ENCODE peak calls at places on chromosomes 12 and 14, in six cellular contexts. R is IMR-90, Q is transverse colon, N is pancreas, U is GM06990, W is fibroblast of lung. L is an unnamed sample.

GRCh38 chr12:45343269-45344051 is 127.6 kb downstream of the ANO6 start:
- DNase-seq in Q (no peak), N (no peak), W (peak), U (no peak), R (peak), L (peak)

GRCh38 chr12:12779529-12779928 is 5.9 kb upstream of the APOLD1 start:
- DNase-seq in U (no peak), R (peak), W (peak), N (no peak), Q (no peak), L (peak)

GRCh38 chr14:105888784-105889665 is 362.6 kb downstream of the TMEM121 start:
- DNase-seq in R (no peak), Q (peak), W (no peak), N (no peak), U (no peak), L (no peak)

GRCh38 chr14:30431552-30431951 is 127.4 kb upstream of the G2E3 start:
- DNase-seq in R (no peak), U (no peak), W (no peak), N (no peak), Q (no peak), L (no peak)

GRCh38 chr12:67279637-67280036 is 10.5 kb downstream of the CAND1 start:
- DNase-seq in U (no peak), R (no peak), N (no peak), W (no peak), Q (no peak), L (no peak)

GRCh38 chr12:119061208-119061796 is 80.0 kb downstream of the SRRM4 start:
- DNase-seq in N (peak), R (peak), W (peak), Q (peak), U (no peak), L (peak)

GRCh38 chr12:118773956-118774723 is 207.2 kb upstream of the SRRM4 start:
- DNase-seq in R (no peak), N (no peak), U (peak), W (no peak), Q (no peak), L (no peak)

GRCh38 chr12:121992059-121992879 is 29.4 kb upstream of the BCL7A start:
- DNase-seq in R (peak), Q (no peak), N (no peak), W (peak), U (peak), L (peak)

GRCh38 chr14:73762375-73762822 is 48.2 kb upstream of the PNMA1 start:
- DNase-seq in U (peak), W (no peak), N (no peak), Q (peak), R (no peak), L (no peak)

GRCh38 chr12:70815866-70816470 is 104.6 kb downstream of the PTPRR start:
- DNase-seq in U (no peak), W (peak), R (no peak), Q (no peak), N (no peak), L (no peak)

GRCh38 chr14:68379510-68380303 is 413.2 kb downstream of the ZFP36L1 start:
- DNase-seq in N (no peak), W (peak), U (no peak), Q (peak), R (no peak), L (no peak)

GRCh38 chr12:31279525-31279924 is 46.4 kb downstream of the SINHCAF start:
- DNase-seq in U (no peak), W (no peak), R (no peak), Q (no peak), N (no peak), L (no peak)
- H3K4me3 ChIP-seq in U (no peak), W (no peak), R (no peak), Q (no peak), N (no peak), L (no peak)

GRCh38 chr14:47040490-47040889 is 388.9 kb upstream of the RPL10L start:
- DNase-seq in W (peak), Q (no peak), R (no peak), U (no peak), N (no peak), L (peak)
- TF ChIP-seq CTCF in W (no peak), Q (no peak), R (no peak), U (no peak), N (no peak), L (peak)

GRCh38 chr14:28966416-28967233 is 200.0 kb downstream of the FOXG1 start:
- DNase-seq in U (no peak), R (no peak), W (no peak), N (no peak), Q (no peak), L (no peak)
- H3K4me3 ChIP-seq in U (no peak), R (no peak), W (no peak), N (no peak), Q (no peak), L (no peak)

GRCh38 chr12:55515696-55516095 is 23.5 kb downstream of the OR6C68 start:
- DNase-seq in N (no peak), W (no peak), U (no peak), R (no peak), Q (no peak), L (no peak)
- TF ChIP-seq CTCF in N (no peak), W (no peak), U (peak), R (no peak), Q (no peak), L (peak)

DNA sequence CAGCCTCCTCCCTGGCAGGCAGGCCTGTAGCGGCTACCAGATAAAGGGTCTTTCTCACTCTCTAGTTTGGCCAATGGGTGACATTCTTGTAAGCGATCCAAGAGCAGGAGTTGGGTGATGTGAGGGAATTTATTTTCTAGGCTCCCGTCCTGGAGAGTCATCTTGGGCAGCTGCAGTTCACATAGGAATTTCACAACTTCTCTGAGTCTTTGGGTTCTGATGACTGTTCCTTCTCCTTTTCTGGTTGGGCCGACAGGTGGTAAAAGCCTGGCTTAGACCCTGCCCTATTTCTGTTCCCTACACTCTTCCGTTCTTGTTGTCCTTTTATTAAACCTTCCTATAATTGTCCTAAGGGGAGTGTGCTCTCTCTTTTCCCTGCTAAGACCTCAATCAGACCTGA is 42.6 kb upstream of the POC1B start:
- DNase-seq in Q (no peak), N (no peak), W (no peak), R (no peak), U (no peak), L (no peak)
- H3K4me3 ChIP-seq in Q (no peak), N (no peak), W (no peak), R (no peak), U (no peak), L (no peak)

L was measured in brain microvascular endothelial cell.